ENCODE peak calls at places on chromosome 4, in five cellular contexts. E is fibroblast of lung, P is endodermal cell, L is tibial artery, B is spleen. F is an unnamed sample.
A peak's percentile ranks its signal among the peaks of the same experiment; 100 is the strongest.

GRCh38 chr4:82733636-82734035 is 65.0 kb downstream of the SCD5 start:
- DNase-seq in P (no peak), E (peak; percentile 72), B (no peak), L (no peak), F (no peak)

GRCh38 chr4:181897935-181898334 is 345.3 kb upstream of the TENM3 start:
- DNase-seq in E (peak; percentile 64), L (no peak), P (no peak), B (no peak), F (no peak)

GRCh38 chr4:97395980-97396562 is 747.2 kb downstream of the STPG2 start:
- DNase-seq in B (no peak), P (no peak), E (no peak), L (no peak), F (no peak)

GRCh38 chr4:177579649-177580048 is 137.4 kb upstream of the AGA start:
- DNase-seq in P (no peak), B (no peak), E (peak; percentile 54), L (no peak), F (no peak)

GRCh38 chr4:30821891-30822612 is 101.9 kb downstream of the PCDH7 start:
- DNase-seq in B (no peak), L (no peak), P (no peak), E (peak; percentile 25), F (no peak)

GRCh38 chr4:92234393-92235176 is 69.2 kb upstream of the GRID2 start:
- DNase-seq in P (no peak), B (no peak), E (peak; percentile 100), L (no peak), F (no peak)

GRCh38 chr4:99809326-99809725 is 7.3 kb upstream of the DAPP1 start:
- DNase-seq in L (no peak), B (no peak), P (no peak), E (no peak), F (no peak)

GRCh38 chr4:1209821-1210220 is 37.4 kb upstream of the SPON2 start:
- DNase-seq in E (peak; percentile 94), L (peak; percentile 88), B (peak; percentile 76), P (no peak), F (no peak)

GRCh38 chr4:58191086-58191485 is 1080.9 kb upstream of the IGFBP7 start:
- DNase-seq in P (no peak), L (no peak), B (no peak), E (no peak), F (no peak)

GRCh38 chr4:117898496-117898895 is 135.8 kb upstream of the NDST3 start:
- DNase-seq in P (no peak), B (no peak), E (no peak), L (no peak), F (no peak)

GRCh38 chr4:39846135-39846534 is 131.6 kb downstream of the PDS5A start:
- DNase-seq in P (no peak), L (no peak), E (peak; percentile 38), B (no peak), F (no peak)

GRCh38 chr4:105558277-105558676 is 5.9 kb downstream of the ARHGEF38 start:
- DNase-seq in P (no peak), E (no peak), L (no peak), B (no peak), F (no peak)

GRCh38 chr4:16655140-16655539 is 243.3 kb downstream of the LDB2 start:
- DNase-seq in E (no peak), L (no peak), P (no peak), B (no peak), F (no peak)
- TF ChIP-seq CTCF in E (no peak), L (no peak), P (no peak), B (no peak), F (no peak)

GRCh38 chr4:159540038-159540437 is 437.2 kb downstream of the RAPGEF2 start:
- DNase-seq in L (no peak), P (no peak), E (no peak), B (no peak), F (no peak)

GRCh38 chr4:159545556-159545955 is 442.7 kb downstream of the RAPGEF2 start:
- DNase-seq in L (no peak), B (no peak), E (no peak), P (no peak), F (no peak)

GRCh38 chr4:159543831-159544230 is 441.0 kb downstream of the RAPGEF2 start:
- DNase-seq in B (no peak), P (no peak), E (no peak), L (no peak), F (no peak)

GRCh38 chr4:159540501-159540900 is 437.6 kb downstream of the RAPGEF2 start:
- DNase-seq in E (no peak), L (no peak), P (peak; percentile 69), B (no peak), F (no peak)

GRCh38 chr4:159541143-159541542 is 438.3 kb downstream of the RAPGEF2 start:
- DNase-seq in B (no peak), E (no peak), L (no peak), P (no peak), F (no peak)
- H3K27me3 ChIP-seq in B (no peaks in the 10 kb centered on the region), E (no peaks in the 10 kb centered on the region), L (no peaks in the 10 kb centered on the region), P (no peaks in the 10 kb centered on the region), F (no peaks in the 10 kb centered on the region)

DNA sequence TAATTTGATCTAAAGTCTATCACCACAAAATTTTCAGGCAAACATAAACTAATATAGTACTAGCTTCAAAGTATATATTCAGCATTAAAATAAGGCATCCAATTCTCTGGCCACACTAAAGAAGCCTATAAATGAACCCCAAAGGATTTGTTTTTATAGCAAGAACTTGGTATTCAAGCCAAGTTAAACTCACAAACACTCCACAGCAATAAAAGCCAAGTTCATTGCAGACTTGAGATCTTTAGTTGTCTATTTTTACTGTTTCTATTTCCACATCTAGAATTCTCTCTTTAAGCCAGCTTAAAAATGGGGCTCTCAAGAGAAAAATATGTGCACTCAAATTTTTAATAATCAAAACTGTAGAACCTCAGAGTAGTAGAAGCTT is 51.1 kb downstream of the WDFY3 start:
- DNase-seq in E (peak; percentile 58), P (no peak), B (no peak), L (no peak), F (no peak)
- H3K4me1 ChIP-seq in E (peaks cover under 1% of the 10 kb centered on the region), P (no peaks in the 10 kb centered on the region), B (peaks cover 14% of the 10 kb centered on the region), L (peaks cover 90% of the 10 kb centered on the region), F (peaks cover 8% of the 10 kb centered on the region)

GRCh38 chr4:139556071-139556734 is at the start of gene SETD7:
- DNase-seq in B (peak; percentile 92), E (peak; percentile 79), L (peak; percentile 89), P (peak; percentile 93), F (peak; percentile 43)
- TF ChIP-seq CTCF in B (no peak), E (no peak), L (peak; percentile 5), P (no peak), F (no peak)

GRCh38 chr4:48490012-48490679 is at the start of gene ZAR1:
- DNase-seq in P (peak; percentile 79), B (no peak), E (no peak), L (no peak), F (no peak)
- H3K27me3 ChIP-seq in P (peaks cover 70% of the 10 kb centered on the region), B (peaks cover 33% of the 10 kb centered on the region), E (peaks cover 35% of the 10 kb centered on the region), L (peaks cover 50% of the 10 kb centered on the region), F (peaks cover 9% of the 10 kb centered on the region)

GRCh38 chr4:139917896-139918295 is 236.1 kb downstream of the MAML3 start:
- DNase-seq in B (no peak), P (no peak), E (no peak), L (no peak), F (no peak)

GRCh38 chr4:139918591-139918990 is 235.4 kb downstream of the MAML3 start:
- DNase-seq in E (no peak), P (no peak), B (no peak), L (no peak), F (no peak)

GRCh38 chr4:139920552-139920951 is 233.4 kb downstream of the MAML3 start:
- DNase-seq in L (no peak), B (no peak), P (no peak), E (no peak), F (no peak)

GRCh38 chr4:139918994-139919393 is 235.0 kb downstream of the MAML3 start:
- DNase-seq in E (no peak), B (no peak), P (no peak), L (no peak), F (no peak)

DNA sequence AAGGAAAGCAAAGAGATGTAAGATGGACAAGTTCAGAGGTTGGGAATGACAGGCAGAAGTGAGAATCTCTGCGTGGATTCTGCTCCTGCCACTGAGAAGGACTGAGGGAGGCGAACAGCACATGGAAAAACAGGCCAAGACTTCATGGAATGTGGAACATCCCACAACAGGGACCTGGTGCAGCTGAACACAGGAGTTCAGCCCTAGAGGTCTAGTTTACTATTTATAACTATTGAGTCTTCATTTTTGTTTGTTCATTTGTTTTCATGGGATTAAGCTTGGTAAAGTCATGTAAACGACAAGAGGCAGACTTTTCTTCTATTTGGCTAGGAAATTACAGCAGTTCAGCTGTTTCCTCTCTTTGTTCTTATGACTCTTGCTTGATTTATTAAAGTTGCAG is 234.5 kb downstream of the MAML3 start:
- DNase-seq in B (no peak), L (no peak), E (peak; percentile 50), P (no peak), F (no peak)
- H3K4me1 ChIP-seq in B (peaks cover 39% of the 10 kb centered on the region), L (peaks cover 72% of the 10 kb centered on the region), E (peaks cover 10% of the 10 kb centered on the region), P (peaks cover 20% of the 10 kb centered on the region), F (peaks cover 3% of the 10 kb centered on the region)

F was measured in ascending aorta.